ENCODE peak calls at places on chromosomes 13 and 19, in five cellular contexts. D, Z, L, Y and T are unnamed samples.

GRCh38 chr19:39246951-39247669 is 1.5 kb downstream of the IFNL4 start:
- DNase-seq in D (no peak), Z (no peak), L (peak), Y (peak), T (no peak)

GRCh38 chr19:32902448-32902847 is 32.9 kb upstream of the SLC7A9 start:
- DNase-seq in D (no peak), Z (no peak), L (no peak), Y (peak), T (no peak)

GRCh38 chr13:20772401-20773131 is 1.2 kb downstream of the EEF1AKMT1 start:
- DNase-seq in D (no peak), Z (peak), L (no peak), Y (no peak), T (no peak)

GRCh38 chr13:24148414-24149305 is 11.9 kb upstream of the SPATA13 start:
- DNase-seq in D (no peak), Z (peak), L (no peak), Y (no peak), T (peak)

GRCh38 chr13:32878172-32878571 is 138.1 kb upstream of the KL start:
- DNase-seq in D (no peak), Z (peak), L (no peak), Y (no peak), T (no peak)

GRCh38 chr13:40438999-40439797 is 227.2 kb downstream of the FOXO1 start:
- DNase-seq in D (no peak), Z (peak), L (no peak), Y (no peak), T (no peak)

GRCh38 chr13:101869553-101869952 is 417.1 kb downstream of the ITGBL1 start:
- DNase-seq in D (no peak), Z (no peak), L (no peak), Y (no peak), T (no peak)

GRCh38 chr13:64154514-64154913 is 2738.9 kb upstream of the PCDH20 start:
- DNase-seq in D (no peak), Z (peak), L (no peak), Y (no peak), T (peak)

GRCh38 chr19:16014923-16015804 is 61.1 kb upstream of the TPM4 start:
- DNase-seq in D (no peak), Z (no peak), L (no peak), Y (no peak), T (no peak)

GRCh38 chr13:95573226-95573625 is 20.7 kb downstream of the CLDN10 start:
- DNase-seq in D (no peak), Z (peak), L (no peak), Y (no peak), T (no peak)

GRCh38 chr19:40279120-40279551 is 6.0 kb downstream of the AKT2 start:
- DNase-seq in D (peak), Z (peak), L (peak), Y (peak), T (no peak)

GRCh38 chr19:13938361-13939027 is at the start of gene PODNL1:
- DNase-seq in D (no peak), Z (peak), L (no peak), Y (no peak), T (peak)

GRCh38 chr13:33739254-33739653 is 78.7 kb upstream of the RFC3 start:
- DNase-seq in D (no peak), Z (no peak), L (no peak), Y (no peak), T (no peak)

GRCh38 chr13:48567521-48568331 is 34.8 kb upstream of the RCBTB2 start:
- DNase-seq in D (no peak), Z (peak), L (no peak), Y (no peak), T (no peak)

GRCh38 chr13:80945328-80945727 is 604.4 kb upstream of the SPRY2 start:
- DNase-seq in D (no peak), Z (no peak), L (no peak), Y (no peak), T (no peak)

GRCh38 chr13:77002590-77003190 is 10.8 kb downstream of the CLN5 start:
- DNase-seq in D (no peak), Z (peak), L (no peak), Y (no peak), T (no peak)

GRCh38 chr13:94333131-94333820 is 146.2 kb downstream of the DCT start:
- DNase-seq in D (no peak), Z (no peak), L (no peak), Y (no peak), T (no peak)

GRCh38 chr19:31553112-31553843 is 204.0 kb upstream of the TSHZ3 start:
- DNase-seq in D (no peak), Z (no peak), L (no peak), Y (no peak), T (no peak)

GRCh38 chr13:44273991-44274810 is 99.4 kb upstream of the SERP2 start:
- DNase-seq in D (no peak), Z (peak), L (no peak), Y (peak), T (no peak)

GRCh38 chr19:3693030-3693925 is 7.0 kb downstream of the PIP5K1C start:
- DNase-seq in D (no peak), Z (peak), L (no peak), Y (no peak), T (no peak)

GRCh38 chr19:12779162-12779993 is 4.0 kb upstream of the HOOK2 start:
- DNase-seq in D (peak), Z (peak), L (peak), Y (peak), T (peak)

GRCh38 chr13:91045351-91046034 is 302.0 kb upstream of the MIR17HG start:
- DNase-seq in D (no peak), Z (no peak), L (no peak), Y (no peak), T (no peak)

GRCh38 chr13:94784066-94784465 is 71.7 kb upstream of the SOX21 start:
- DNase-seq in D (no peak), Z (peak), L (no peak), Y (no peak), T (peak)

GRCh38 chr19:35346193-35347052 is 1.3 kb upstream of the FFAR1 start:
- DNase-seq in D (no peak), Z (no peak), L (no peak), Y (peak), T (no peak)

GRCh38 chr19:35790981-35791813 is 15.8 kb downstream of the ARHGAP33 start:
- DNase-seq in D (no peak), Z (no peak), L (no peak), Y (no peak), T (no peak)

GRCh38 chr13:35672611-35673010 is 196.1 kb upstream of the MAB21L1 start:
- DNase-seq in D (no peak), Z (peak), L (no peak), Y (no peak), T (no peak)

DNA sequence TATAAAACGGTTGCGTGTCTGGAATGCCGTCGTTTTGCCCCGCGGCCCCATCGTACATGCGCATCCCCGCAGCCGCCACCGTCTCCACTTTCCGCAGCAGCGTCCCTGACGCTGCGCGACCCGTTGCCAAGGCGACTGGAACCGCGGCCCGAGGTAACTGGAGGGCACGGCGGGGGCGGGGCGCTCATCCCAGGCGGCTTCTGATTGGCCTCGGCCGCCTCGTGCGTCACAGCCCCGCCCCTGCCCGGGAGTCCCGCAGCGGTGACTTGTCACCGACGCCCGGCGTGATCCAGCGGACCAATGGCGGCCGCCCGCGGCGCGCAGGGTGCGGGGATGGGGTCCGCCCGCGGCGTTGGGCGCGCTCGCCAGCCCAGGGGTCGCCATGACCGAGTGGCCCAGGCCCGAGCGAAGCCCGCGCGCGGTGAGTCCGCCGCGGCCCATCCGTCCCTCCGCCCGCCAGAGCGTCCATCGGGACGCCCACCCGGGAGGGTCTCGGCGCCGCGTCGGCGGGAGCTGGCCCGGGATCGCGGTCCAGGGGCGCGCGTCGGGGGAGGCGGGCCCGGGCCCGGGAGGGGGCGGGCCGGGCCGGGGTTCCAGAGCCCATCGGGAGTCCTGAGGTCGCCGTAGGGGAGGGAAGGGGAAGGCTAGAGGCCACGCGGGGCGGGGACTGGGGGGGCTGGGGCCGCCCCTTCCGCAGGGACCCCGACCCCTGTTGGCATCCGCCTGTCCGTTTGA is at the start of gene ZSCAN1:
- DNase-seq in D (peak), Z (peak), L (peak), Y (peak), T (no peak)
- H3K4me3 ChIP-seq in D (peak), Z (peak), L (peak), Y (no peak), T (peak)

GRCh38 chr13:21894091-21894490 is 223.2 kb downstream of the FGF9 start:
- DNase-seq in D (no peak), Z (no peak), L (no peak), Y (peak), T (no peak)
- H3K4me3 ChIP-seq in D (no peak), Z (no peak), L (no peak), Y (no peak), T (no peak)

DNA sequence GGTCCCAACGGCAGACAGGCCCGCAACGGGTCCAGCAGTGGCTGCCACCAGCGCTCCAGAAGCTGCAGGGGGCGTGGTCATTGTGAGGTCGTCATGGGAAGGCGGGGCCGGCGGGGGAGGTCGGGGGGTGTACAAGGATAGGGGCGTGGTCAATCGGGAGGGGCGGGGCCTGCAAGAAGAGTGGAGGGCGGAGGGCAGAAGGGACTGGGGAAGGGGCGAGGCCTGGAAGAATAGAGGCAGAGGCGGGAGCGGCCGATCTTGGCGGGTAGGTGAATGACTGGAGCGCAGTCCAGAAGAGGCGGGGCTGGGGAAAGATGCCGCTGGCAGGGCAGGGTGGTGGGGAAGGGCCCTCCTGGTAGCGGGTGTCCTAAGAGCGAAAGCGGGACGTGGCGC is 4.3 kb downstream of the FUZ start:
- DNase-seq in D (peak), Z (peak), L (peak), Y (peak), T (peak)
- H3K4me3 ChIP-seq in D (peak), Z (peak), L (peak), Y (peak), T (peak)

GRCh38 chr19:10408511-10409291 is 5.4 kb upstream of the CDC37 start:
- DNase-seq in D (no peak), Z (no peak), L (no peak), Y (peak), T (no peak)
- H3K4me3 ChIP-seq in D (no peak), Z (no peak), L (no peak), Y (no peak), T (no peak)

GRCh38 chr19:4967738-4968461 is 1.0 kb upstream of the KDM4B start:
- DNase-seq in D (no peak), Z (peak), L (no peak), Y (no peak), T (no peak)
- H3K4me3 ChIP-seq in D (no peak), Z (peak), L (peak), Y (no peak), T (peak)

GRCh38 chr13:28159057-28159456 is 20.7 kb downstream of the PAN3 start:
- DNase-seq in D (no peak), Z (no peak), L (no peak), Y (no peak), T (no peak)

GRCh38 chr13:28161370-28161769 is 23.0 kb downstream of the PAN3 start:
- DNase-seq in D (no peak), Z (peak), L (no peak), Y (no peak), T (no peak)

GRCh38 chr13:28163587-28163986 is 25.2 kb downstream of the PAN3 start:
- DNase-seq in D (no peak), Z (no peak), L (no peak), Y (no peak), T (no peak)
- H3K4me3 ChIP-seq in D (no peak), Z (no peak), L (no peak), Y (no peak), T (no peak)

GRCh38 chr19:48741222-48741999 is 1.0 kb upstream of the RASIP1 start:
- DNase-seq in D (peak), Z (no peak), L (peak), Y (peak), T (no peak)
- H3K4me3 ChIP-seq in D (no peak), Z (no peak), L (peak), Y (no peak), T (no peak)

DNA sequence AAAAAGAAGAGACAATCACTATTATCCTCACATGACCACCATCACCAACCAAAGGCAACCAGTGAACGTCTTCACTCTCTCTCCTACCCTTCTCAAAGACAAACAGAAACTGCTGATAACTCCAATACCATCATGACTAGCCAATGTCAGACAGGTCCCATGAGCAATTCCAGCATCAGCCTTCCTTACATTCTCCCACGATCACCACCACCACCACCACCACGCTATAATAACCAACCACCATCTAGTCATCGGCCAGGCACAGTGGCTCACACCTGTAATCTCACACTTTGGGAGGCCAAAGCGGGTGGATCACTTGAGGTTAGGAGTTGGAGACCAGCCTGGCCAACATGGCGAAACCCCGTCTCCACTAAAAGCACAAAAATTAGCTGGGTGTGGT is 3.9 kb downstream of the MYO1F start:
- DNase-seq in D (no peak), Z (no peak), L (no peak), Y (no peak), T (no peak)
- H3K4me3 ChIP-seq in D (no peak), Z (no peak), L (no peak), Y (no peak), T (no peak)

GRCh38 chr13:99575376-99575775 is 74.1 kb downstream of the TM9SF2 start:
- DNase-seq in D (no peak), Z (no peak), L (no peak), Y (no peak), T (no peak)

GRCh38 chr13:99566125-99567083 is 65.1 kb downstream of the TM9SF2 start:
- DNase-seq in D (no peak), Z (no peak), L (no peak), Y (no peak), T (no peak)

GRCh38 chr13:99572921-99573320 is 71.6 kb downstream of the TM9SF2 start:
- DNase-seq in D (no peak), Z (peak), L (no peak), Y (no peak), T (no peak)

GRCh38 chr13:99572131-99572530 is 70.9 kb downstream of the TM9SF2 start:
- DNase-seq in D (no peak), Z (no peak), L (no peak), Y (no peak), T (no peak)
- H3K4me3 ChIP-seq in D (no peak), Z (no peak), L (no peak), Y (no peak), T (no peak)